ENCODE peak calls at places on chromosomes 12 and 14, in ten cellular contexts. One of them, this sample, is unnamed.

GRCh38 chr12:108129017-108129812 is at the start of gene WSCD2:
- DNase-seq in lower lobe of right lung: peak; percentile 52
- DNase-seq in GM23338: peak; percentile 92
- DNase-seq in body of pancreas: peak; percentile 41
- DNase-seq in right cardiac atrium: peak; percentile 79
- DNase-seq in mesendoderm: peak; percentile 98
- DNase-seq in fibroblast of lung: no peak
- DNase-seq in naive thymus-derived CD4-positive, alpha-beta T cell: no peak
- DNase-seq in tibial nerve: peak; percentile 21
- DNase-seq in heart right ventricle: peak; percentile 16
- DNase-seq in this sample: peak; percentile 30

GRCh38 chr14:47278233-47278842 is 397.1 kb downstream of the MDGA2 start:
- DNase-seq in GM23338: peak; percentile 80
- DNase-seq in tibial nerve: no peak
- DNase-seq in lower lobe of right lung: no peak
- DNase-seq in heart right ventricle: peak; percentile 10
- DNase-seq in naive thymus-derived CD4-positive, alpha-beta T cell: no peak
- DNase-seq in mesendoderm: peak; percentile 73
- DNase-seq in right cardiac atrium: no peak
- DNase-seq in body of pancreas: peak; percentile 47
- DNase-seq in fibroblast of lung: peak; percentile 2
- DNase-seq in this sample: peak; percentile 46

GRCh38 chr12:50344775-50345174 is 51.6 kb downstream of the FAM186A start:
- DNase-seq in fibroblast of lung: no peak
- DNase-seq in heart right ventricle: no peak
- DNase-seq in lower lobe of right lung: no peak
- DNase-seq in right cardiac atrium: no peak
- DNase-seq in GM23338: no peak
- DNase-seq in mesendoderm: no peak
- DNase-seq in body of pancreas: no peak
- DNase-seq in tibial nerve: no peak
- DNase-seq in naive thymus-derived CD4-positive, alpha-beta T cell: no peak
- DNase-seq in this sample: no peak

GRCh38 chr12:68374315-68374982 is 42.3 kb upstream of the MDM1 start:
- DNase-seq in naive thymus-derived CD4-positive, alpha-beta T cell: no peak
- DNase-seq in right cardiac atrium: no peak
- DNase-seq in tibial nerve: no peak
- DNase-seq in body of pancreas: no peak
- DNase-seq in heart right ventricle: no peak
- DNase-seq in GM23338: no peak
- DNase-seq in mesendoderm: no peak
- DNase-seq in lower lobe of right lung: no peak
- DNase-seq in fibroblast of lung: no peak
- DNase-seq in this sample: no peak

GRCh38 chr14:80637726-80638619 is 303.6 kb downstream of the CEP128 start:
- DNase-seq in naive thymus-derived CD4-positive, alpha-beta T cell: no peak
- DNase-seq in right cardiac atrium: no peak
- DNase-seq in heart right ventricle: no peak
- DNase-seq in GM23338: no peak
- DNase-seq in body of pancreas: no peak
- DNase-seq in fibroblast of lung: no peak
- DNase-seq in mesendoderm: no peak
- DNase-seq in lower lobe of right lung: no peak
- DNase-seq in tibial nerve: no peak
- DNase-seq in this sample: no peak

GRCh38 chr14:30005114-30005698 is 77.6 kb upstream of the PRKD1 start:
- DNase-seq in GM23338: peak; percentile 72
- DNase-seq in mesendoderm: peak; percentile 69
- DNase-seq in lower lobe of right lung: no peak
- DNase-seq in right cardiac atrium: no peak
- DNase-seq in heart right ventricle: no peak
- DNase-seq in naive thymus-derived CD4-positive, alpha-beta T cell: no peak
- DNase-seq in fibroblast of lung: peak; percentile 88
- DNase-seq in body of pancreas: no peak
- DNase-seq in tibial nerve: no peak
- DNase-seq in this sample: peak; percentile 16

GRCh38 chr14:30298266-30298795 is 260.6 kb upstream of the G2E3 start:
- DNase-seq in naive thymus-derived CD4-positive, alpha-beta T cell: no peak
- DNase-seq in mesendoderm: peak; percentile 74
- DNase-seq in body of pancreas: no peak
- DNase-seq in GM23338: no peak
- DNase-seq in fibroblast of lung: no peak
- DNase-seq in lower lobe of right lung: no peak
- DNase-seq in heart right ventricle: no peak
- DNase-seq in right cardiac atrium: no peak
- DNase-seq in tibial nerve: no peak
- DNase-seq in this sample: no peak

GRCh38 chr14:93044601-93045000 is 71.1 kb downstream of the ITPK1 start:
- DNase-seq in fibroblast of lung: no peak
- DNase-seq in tibial nerve: no peak
- DNase-seq in heart right ventricle: no peak
- DNase-seq in mesendoderm: no peak
- DNase-seq in naive thymus-derived CD4-positive, alpha-beta T cell: no peak
- DNase-seq in body of pancreas: no peak
- DNase-seq in GM23338: no peak
- DNase-seq in lower lobe of right lung: peak; percentile 79
- DNase-seq in right cardiac atrium: peak; percentile 64
- DNase-seq in this sample: no peak

GRCh38 chr12:54009171-54010052 is 627 bp downstream of the HOXC8 start:
- DNase-seq in naive thymus-derived CD4-positive, alpha-beta T cell: no peak
- DNase-seq in lower lobe of right lung: no peak
- DNase-seq in fibroblast of lung: no peak
- DNase-seq in heart right ventricle: no peak
- DNase-seq in tibial nerve: no peak
- DNase-seq in right cardiac atrium: no peak
- DNase-seq in body of pancreas: peak; percentile 34
- DNase-seq in mesendoderm: no peak
- DNase-seq in GM23338: no peak
- DNase-seq in this sample: peak; percentile 33

GRCh38 chr14:31692376-31692781 is 131.2 kb downstream of the NUBPL start:
- DNase-seq in mesendoderm: no peak
- DNase-seq in right cardiac atrium: no peak
- DNase-seq in heart right ventricle: peak; percentile 11
- DNase-seq in naive thymus-derived CD4-positive, alpha-beta T cell: no peak
- DNase-seq in fibroblast of lung: peak; percentile 12
- DNase-seq in GM23338: no peak
- DNase-seq in body of pancreas: no peak
- DNase-seq in lower lobe of right lung: no peak
- DNase-seq in tibial nerve: no peak
- DNase-seq in this sample: no peak

GRCh38 chr12:16112626-16113560 is 164.6 kb downstream of the SLC15A5 start:
- DNase-seq in tibial nerve: no peak
- DNase-seq in mesendoderm: peak; percentile 91
- DNase-seq in lower lobe of right lung: no peak
- DNase-seq in body of pancreas: no peak
- DNase-seq in heart right ventricle: peak; percentile 3
- DNase-seq in fibroblast of lung: no peak
- DNase-seq in GM23338: peak; percentile 74
- DNase-seq in naive thymus-derived CD4-positive, alpha-beta T cell: no peak
- DNase-seq in right cardiac atrium: peak; percentile 12
- DNase-seq in this sample: no peak

GRCh38 chr14:47425302-47425701 is 250.1 kb downstream of the MDGA2 start:
- DNase-seq in fibroblast of lung: no peak
- DNase-seq in right cardiac atrium: no peak
- DNase-seq in body of pancreas: no peak
- DNase-seq in lower lobe of right lung: no peak
- DNase-seq in mesendoderm: no peak
- DNase-seq in naive thymus-derived CD4-positive, alpha-beta T cell: no peak
- DNase-seq in GM23338: no peak
- DNase-seq in heart right ventricle: no peak
- DNase-seq in tibial nerve: no peak
- DNase-seq in this sample: no peak

GRCh38 chr12:120847392-120848157 is 56.6 kb downstream of the SPPL3 start:
- DNase-seq in GM23338: no peak
- DNase-seq in right cardiac atrium: no peak
- DNase-seq in lower lobe of right lung: no peak
- DNase-seq in heart right ventricle: no peak
- DNase-seq in fibroblast of lung: no peak
- DNase-seq in body of pancreas: no peak
- DNase-seq in tibial nerve: no peak
- DNase-seq in mesendoderm: no peak
- DNase-seq in naive thymus-derived CD4-positive, alpha-beta T cell: no peak
- DNase-seq in this sample: no peak

GRCh38 chr12:452667-453210 is 7.0 kb upstream of the B4GALNT3 start:
- DNase-seq in lower lobe of right lung: no peak
- DNase-seq in fibroblast of lung: no peak
- DNase-seq in heart right ventricle: peak; percentile 25
- DNase-seq in body of pancreas: peak; percentile 53
- DNase-seq in naive thymus-derived CD4-positive, alpha-beta T cell: no peak
- DNase-seq in right cardiac atrium: peak; percentile 86
- DNase-seq in tibial nerve: no peak
- DNase-seq in mesendoderm: no peak
- DNase-seq in GM23338: no peak
- DNase-seq in this sample: peak; percentile 32

GRCh38 chr12:108966378-108967151 is 54.3 kb downstream of the SVOP start:
- DNase-seq in lower lobe of right lung: no peak
- DNase-seq in tibial nerve: no peak
- DNase-seq in GM23338: no peak
- DNase-seq in mesendoderm: no peak
- DNase-seq in right cardiac atrium: no peak
- DNase-seq in fibroblast of lung: no peak
- DNase-seq in naive thymus-derived CD4-positive, alpha-beta T cell: no peak
- DNase-seq in heart right ventricle: peak; percentile 49
- DNase-seq in body of pancreas: no peak
- DNase-seq in this sample: no peak

GRCh38 chr14:22557846-22558220 is 31.2 kb downstream of the DAD1 start:
- DNase-seq in right cardiac atrium: no peak
- DNase-seq in fibroblast of lung: no peak
- DNase-seq in lower lobe of right lung: no peak
- DNase-seq in GM23338: no peak
- DNase-seq in body of pancreas: no peak
- DNase-seq in tibial nerve: no peak
- DNase-seq in naive thymus-derived CD4-positive, alpha-beta T cell: no peak
- DNase-seq in mesendoderm: no peak
- DNase-seq in heart right ventricle: no peak
- DNase-seq in this sample: no peak
- H3K4me1 ChIP-seq in right cardiac atrium: peaks cover 2% of the 10 kb centered on the region
- H3K4me1 ChIP-seq in fibroblast of lung: peaks cover 6% of the 10 kb centered on the region
- H3K4me1 ChIP-seq in lower lobe of right lung: peaks cover 71% of the 10 kb centered on the region
- H3K4me1 ChIP-seq in GM23338: peaks cover 26% of the 10 kb centered on the region
- H3K4me1 ChIP-seq in body of pancreas: peaks cover 63% of the 10 kb centered on the region
- H3K4me1 ChIP-seq in tibial nerve: peaks cover 43% of the 10 kb centered on the region
- H3K4me1 ChIP-seq in naive thymus-derived CD4-positive, alpha-beta T cell: peaks cover 87% of the 10 kb centered on the region
- H3K4me1 ChIP-seq in mesendoderm: peaks cover 6% of the 10 kb centered on the region
- H3K4me1 ChIP-seq in heart right ventricle: peaks cover 53% of the 10 kb centered on the region
- H3K4me1 ChIP-seq in this sample: no peaks in the 10 kb centered on the region

GRCh38 chr12:46186088-46186487 is 82.8 kb downstream of the SLC38A1 start:
- DNase-seq in tibial nerve: no peak
- DNase-seq in body of pancreas: no peak
- DNase-seq in heart right ventricle: no peak
- DNase-seq in fibroblast of lung: no peak
- DNase-seq in right cardiac atrium: no peak
- DNase-seq in naive thymus-derived CD4-positive, alpha-beta T cell: no peak
- DNase-seq in mesendoderm: no peak
- DNase-seq in GM23338: no peak
- DNase-seq in lower lobe of right lung: no peak
- DNase-seq in this sample: no peak
- H3K4me3 ChIP-seq in tibial nerve: no peak overlapping the region
- H3K4me3 ChIP-seq in body of pancreas: no peak overlapping the region
- H3K4me3 ChIP-seq in heart right ventricle: no peak overlapping the region
- H3K4me3 ChIP-seq in fibroblast of lung: no peak overlapping the region
- H3K4me3 ChIP-seq in right cardiac atrium: no peak overlapping the region
- H3K4me3 ChIP-seq in naive thymus-derived CD4-positive, alpha-beta T cell: no peak overlapping the region
- H3K4me3 ChIP-seq in mesendoderm: no peak overlapping the region
- H3K4me3 ChIP-seq in GM23338: no peak overlapping the region
- H3K4me3 ChIP-seq in lower lobe of right lung: no peak overlapping the region
- H3K4me3 ChIP-seq in this sample: no peak overlapping the region

GRCh38 chr12:95239216-95239615 is 21.6 kb downstream of the VEZT start:
- DNase-seq in GM23338: no peak
- DNase-seq in naive thymus-derived CD4-positive, alpha-beta T cell: no peak
- DNase-seq in lower lobe of right lung: no peak
- DNase-seq in body of pancreas: no peak
- DNase-seq in mesendoderm: peak; percentile 36
- DNase-seq in heart right ventricle: no peak
- DNase-seq in tibial nerve: no peak
- DNase-seq in right cardiac atrium: no peak
- DNase-seq in fibroblast of lung: no peak
- DNase-seq in this sample: no peak

GRCh38 chr12:95240556-95240955 is 22.9 kb downstream of the VEZT start:
- DNase-seq in fibroblast of lung: no peak
- DNase-seq in GM23338: no peak
- DNase-seq in lower lobe of right lung: no peak
- DNase-seq in heart right ventricle: no peak
- DNase-seq in body of pancreas: no peak
- DNase-seq in mesendoderm: no peak
- DNase-seq in tibial nerve: no peak
- DNase-seq in right cardiac atrium: no peak
- DNase-seq in naive thymus-derived CD4-positive, alpha-beta T cell: no peak
- DNase-seq in this sample: no peak

GRCh38 chr12:95241761-95242506 is 24.3 kb downstream of the VEZT start:
- DNase-seq in GM23338: no peak
- DNase-seq in lower lobe of right lung: no peak
- DNase-seq in mesendoderm: no peak
- DNase-seq in naive thymus-derived CD4-positive, alpha-beta T cell: no peak
- DNase-seq in tibial nerve: no peak
- DNase-seq in body of pancreas: no peak
- DNase-seq in heart right ventricle: no peak
- DNase-seq in fibroblast of lung: no peak
- DNase-seq in right cardiac atrium: no peak
- DNase-seq in this sample: no peak

GRCh38 chr12:95238150-95238549 is 20.5 kb downstream of the VEZT start:
- DNase-seq in mesendoderm: no peak
- DNase-seq in right cardiac atrium: no peak
- DNase-seq in lower lobe of right lung: no peak
- DNase-seq in GM23338: no peak
- DNase-seq in naive thymus-derived CD4-positive, alpha-beta T cell: no peak
- DNase-seq in tibial nerve: no peak
- DNase-seq in body of pancreas: no peak
- DNase-seq in fibroblast of lung: no peak
- DNase-seq in heart right ventricle: no peak
- DNase-seq in this sample: no peak

DNA sequence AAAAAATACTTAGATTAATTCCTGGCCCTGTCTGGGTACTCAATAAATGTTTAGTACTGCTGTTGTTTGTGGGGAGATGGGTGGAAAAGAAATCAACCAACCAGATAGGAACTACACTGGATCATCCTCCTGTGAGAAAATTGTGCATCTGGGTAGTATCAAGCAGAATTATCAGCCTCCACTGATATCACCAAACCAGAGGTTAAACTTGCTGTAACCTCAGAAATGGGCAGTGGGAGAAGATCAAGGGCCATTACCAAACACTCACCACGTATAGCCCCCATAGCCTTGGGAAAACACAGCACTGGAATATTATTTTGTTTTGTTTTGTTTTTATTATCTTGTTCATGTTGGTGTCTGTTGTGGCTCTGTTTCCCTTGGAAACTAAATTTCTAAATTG is 19.7 kb downstream of the VEZT start:
- DNase-seq in body of pancreas: no peak
- DNase-seq in tibial nerve: no peak
- DNase-seq in mesendoderm: no peak
- DNase-seq in GM23338: no peak
- DNase-seq in fibroblast of lung: no peak
- DNase-seq in heart right ventricle: no peak
- DNase-seq in right cardiac atrium: no peak
- DNase-seq in lower lobe of right lung: no peak
- DNase-seq in naive thymus-derived CD4-positive, alpha-beta T cell: no peak
- DNase-seq in this sample: no peak
- H3K4me1 ChIP-seq in body of pancreas: peaks cover 10% of the 10 kb centered on the region
- H3K4me1 ChIP-seq in tibial nerve: no peaks in the 10 kb centered on the region
- H3K4me1 ChIP-seq in mesendoderm: no peaks in the 10 kb centered on the region
- H3K4me1 ChIP-seq in GM23338: no peaks in the 10 kb centered on the region
- H3K4me1 ChIP-seq in fibroblast of lung: no peaks in the 10 kb centered on the region
- H3K4me1 ChIP-seq in heart right ventricle: peaks cover 38% of the 10 kb centered on the region
- H3K4me1 ChIP-seq in right cardiac atrium: peaks cover 6% of the 10 kb centered on the region
- H3K4me1 ChIP-seq in lower lobe of right lung: peaks cover 16% of the 10 kb centered on the region
- H3K4me1 ChIP-seq in naive thymus-derived CD4-positive, alpha-beta T cell: no peaks in the 10 kb centered on the region
- H3K4me1 ChIP-seq in this sample: no peaks in the 10 kb centered on the region

GRCh38 chr12:12749433-12749832 is 32.3 kb downstream of the CDKN1B start:
- DNase-seq in body of pancreas: no peak
- DNase-seq in right cardiac atrium: no peak
- DNase-seq in naive thymus-derived CD4-positive, alpha-beta T cell: no peak
- DNase-seq in heart right ventricle: no peak
- DNase-seq in lower lobe of right lung: no peak
- DNase-seq in GM23338: peak; percentile 34
- DNase-seq in tibial nerve: no peak
- DNase-seq in fibroblast of lung: no peak
- DNase-seq in mesendoderm: peak; percentile 28
- DNase-seq in this sample: no peak
- H3K4me3 ChIP-seq in body of pancreas: no peak overlapping the region
- H3K4me3 ChIP-seq in right cardiac atrium: peak overlapping the region; percentile 38
- H3K4me3 ChIP-seq in naive thymus-derived CD4-positive, alpha-beta T cell: no peak overlapping the region
- H3K4me3 ChIP-seq in heart right ventricle: no peak overlapping the region
- H3K4me3 ChIP-seq in lower lobe of right lung: peak overlapping the region; percentile 18
- H3K4me3 ChIP-seq in GM23338: no peak overlapping the region
- H3K4me3 ChIP-seq in tibial nerve: peak overlapping the region; percentile 33
- H3K4me3 ChIP-seq in fibroblast of lung: no peak overlapping the region
- H3K4me3 ChIP-seq in mesendoderm: no peak overlapping the region
- H3K4me3 ChIP-seq in this sample: no peak overlapping the region

This sample was measured in adrenal gland.